ENCODE peak calls at places on chromosomes 3 and 15, in five cellular contexts. G is NT2/D1, Z is HEK293T, H is H1, T is HepG2. W is an unnamed sample.

GRCh38 chr3:18122264-18122663 is 302.9 kb downstream of the SATB1 start:
- DNase-seq in G (no peak), Z (no peak), H (no peak), T (no peak), W (no peak)

GRCh38 chr15:34709866-34710265 is 44.9 kb downstream of the GJD2 start:
- DNase-seq in G (no peak), Z (no peak), H (no peak), T (no peak), W (no peak)

GRCh38 chr3:150293401-150294001 is 114.6 kb upstream of the TSC22D2 start:
- DNase-seq in G (no peak), Z (no peak), H (no peak), T (no peak), W (no peak)

GRCh38 chr3:124230928-124231456 is 239.1 kb upstream of the ROPN1 start:
- DNase-seq in G (no peak), Z (no peak), H (no peak), T (no peak), W (no peak)

GRCh38 chr3:184129012-184129411 is 6.1 kb upstream of the EIF2B5 start:
- DNase-seq in G (no peak), Z (peak), H (no peak), T (peak), W (no peak)

GRCh38 chr3:117756580-117756979 is 1047.0 kb downstream of the TUSC7 start:
- DNase-seq in G (no peak), Z (no peak), H (no peak), T (no peak), W (no peak)

GRCh38 chr3:173685471-173685870 is 287.9 kb downstream of the NLGN1 start:
- DNase-seq in G (no peak), Z (no peak), H (no peak), T (no peak), W (no peak)

GRCh38 chr3:88810455-88810854 is 297.0 kb upstream of the EPHA3 start:
- DNase-seq in G (no peak), Z (no peak), H (no peak), T (no peak), W (no peak)

GRCh38 chr3:131494706-131495105 is 8.1 kb downstream of the MRPL3 start:
- DNase-seq in G (no peak), Z (no peak), H (no peak), T (no peak), W (no peak)

GRCh38 chr15:51307325-51307724 is 31.1 kb downstream of the CYP19A1 start:
- DNase-seq in G (no peak), Z (no peak), H (no peak), T (no peak), W (no peak)

GRCh38 chr3:184691397-184692131 is 20.3 kb downstream of the MAGEF1 start:
- DNase-seq in G (no peak), Z (no peak), H (no peak), T (no peak), W (no peak)

GRCh38 chr3:149267565-149267964 is 45.9 kb upstream of the CP start:
- DNase-seq in G (no peak), Z (no peak), H (no peak), T (no peak), W (no peak)

GRCh38 chr3:88321696-88322095 is 171.9 kb downstream of the C3orf38 start:
- DNase-seq in G (no peak), Z (no peak), H (no peak), T (no peak), W (no peak)

GRCh38 chr3:190012784-190013183 is 107.9 kb downstream of the P3H2 start:
- DNase-seq in G (no peak), Z (no peak), H (no peak), T (no peak), W (no peak)

GRCh38 chr3:17466028-17466427 is 276.4 kb downstream of the TBC1D5 start:
- DNase-seq in G (no peak), Z (no peak), H (no peak), T (no peak), W (no peak)

GRCh38 chr3:111278961-111279360 is 207.3 kb downstream of the NECTIN3 start:
- DNase-seq in G (no peak), Z (no peak), H (no peak), T (no peak), W (no peak)

GRCh38 chr15:101324513-101325177 is 29.6 kb upstream of the SNRPA1 start:
- DNase-seq in G (no peak), Z (no peak), H (no peak), T (peak), W (no peak)

GRCh38 chr3:15438988-15439387 is 11.6 kb downstream of the EAF1 start:
- DNase-seq in G (no peak), Z (no peak), H (no peak), T (no peak), W (no peak)

DNA sequence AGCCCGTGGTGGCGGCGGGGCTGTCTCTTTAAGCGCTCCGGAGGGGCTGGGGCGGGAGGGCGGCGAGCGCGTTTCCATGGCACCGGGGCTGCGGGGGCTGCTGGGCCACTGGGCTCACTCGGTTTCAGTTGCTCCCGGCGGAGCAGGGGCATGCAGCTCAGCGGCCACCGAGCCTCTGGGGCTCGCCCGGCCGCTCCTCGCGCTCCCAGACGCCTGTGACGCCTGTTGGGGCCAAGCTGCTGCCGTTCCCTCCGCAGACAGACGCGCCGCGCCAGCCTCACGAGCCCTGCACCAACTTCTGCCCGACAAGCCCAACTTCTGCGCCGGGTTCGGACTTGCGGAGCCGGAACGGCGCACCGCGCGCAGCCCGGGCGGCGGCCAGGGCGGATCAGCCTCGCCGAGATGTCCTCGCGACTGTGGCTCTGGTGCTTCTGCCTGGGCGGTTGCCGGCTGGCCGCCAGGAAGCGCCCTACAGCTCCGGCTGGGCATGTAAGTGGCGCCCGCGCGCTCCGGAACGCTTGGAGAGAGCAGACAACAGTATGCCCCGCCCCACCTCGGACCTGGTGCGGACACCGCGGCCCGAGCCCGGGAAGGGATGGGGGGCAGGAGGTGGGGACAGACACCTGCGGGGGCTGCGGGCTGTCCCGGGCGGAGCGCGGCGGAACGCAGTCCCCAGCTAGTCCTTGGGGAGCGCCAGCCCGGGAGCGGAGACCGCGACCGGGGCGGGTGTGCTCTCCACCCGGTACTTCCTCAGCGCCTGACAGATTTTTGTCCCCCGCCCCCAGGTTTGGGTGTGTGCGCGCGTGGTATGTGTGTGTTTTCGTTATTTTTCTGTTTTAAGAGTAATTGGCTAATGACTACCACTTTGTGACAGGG is 154.1 kb upstream of the GOLIM4 start:
- DNase-seq in G (peak), Z (peak), H (peak), T (peak), W (no peak)
- TF ChIP-seq SUZ12 in G (no peak), Z (no peak), H (peak), T (no peak), W (no peak)

DNA sequence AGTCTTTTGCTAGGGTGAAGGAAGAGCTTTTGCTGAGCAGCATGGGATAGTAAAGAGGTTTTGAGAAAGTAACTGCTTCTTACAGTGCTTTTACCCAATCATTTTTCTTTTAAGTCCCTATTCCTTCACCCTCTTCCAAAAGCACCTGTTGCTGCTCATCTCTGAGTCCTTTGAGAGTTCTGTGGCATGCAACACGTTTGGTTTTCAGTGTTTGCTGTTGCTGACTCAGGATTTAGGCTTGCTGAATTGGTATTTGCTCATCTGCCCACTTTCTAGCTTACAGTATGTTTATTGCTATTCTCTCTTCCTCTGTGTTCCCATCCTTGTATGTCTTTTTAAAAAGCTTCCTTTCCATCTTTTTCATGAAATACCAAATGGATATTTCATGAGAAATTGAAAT is 55.9 kb upstream of the THRB start:
- DNase-seq in G (no peak), Z (no peak), H (no peak), T (no peak), W (no peak)
- TF ChIP-seq SUZ12 in G (no peak), Z (no peak), H (no peak), T (no peak), W (no peak)

DNA sequence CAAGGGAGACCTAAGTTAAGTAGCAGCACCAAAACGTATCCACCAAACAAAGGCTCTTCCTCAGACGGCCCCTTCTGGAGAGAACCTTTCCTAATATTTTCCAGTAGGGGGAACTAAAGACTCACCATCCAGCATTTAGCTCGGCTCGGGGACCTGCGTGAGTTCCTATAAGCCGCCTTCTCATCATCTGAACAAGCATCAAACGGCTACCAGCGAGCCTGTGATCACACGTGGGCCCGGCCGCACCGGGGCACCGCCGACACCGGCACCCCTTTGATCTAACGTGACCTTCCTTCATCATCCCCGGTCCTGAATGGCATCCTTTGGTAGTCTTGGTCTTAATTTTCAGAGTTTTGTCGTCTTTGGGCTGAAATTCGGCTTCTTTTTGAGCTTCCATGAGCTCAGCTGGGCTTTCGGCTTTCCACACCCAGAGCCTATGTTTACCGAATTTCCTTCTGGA is 1.4 kb upstream of the ROBO2 start:
- DNase-seq in G (peak), Z (peak), H (peak), T (peak), W (no peak)
- TF ChIP-seq SUZ12 in G (no peak), Z (no peak), H (no peak), T (no peak), W (no peak)

DNA sequence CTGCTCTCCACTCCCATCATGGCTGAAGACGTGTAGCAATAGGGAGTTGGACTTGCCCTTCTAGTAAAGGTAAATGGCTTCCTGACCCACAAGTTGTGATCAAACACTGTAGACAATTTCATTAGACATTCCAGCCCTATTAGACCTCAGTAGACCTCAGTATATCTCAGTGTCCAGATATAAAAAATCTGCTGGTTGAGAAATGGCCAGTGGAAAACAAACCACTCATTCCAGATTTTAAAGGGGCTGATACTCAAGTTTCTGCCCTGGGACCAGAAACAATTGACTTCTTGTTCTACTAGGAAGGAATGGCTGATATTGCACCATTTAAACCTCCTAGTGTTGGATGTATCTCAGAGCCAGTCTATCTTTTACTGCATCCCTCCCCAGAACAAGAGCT is 613.2 kb downstream of the PDCD6IP start:
- DNase-seq in G (no peak), Z (no peak), H (no peak), T (no peak), W (no peak)
- TF ChIP-seq SUZ12 in G (no peak), Z (no peak), H (no peak), T (no peak), W (no peak)

GRCh38 chr15:59367022-59367451 is 5.6 kb downstream of the MYO1E start:
- DNase-seq in G (no peak), Z (no peak), H (no peak), T (no peak), W (no peak)

GRCh38 chr15:59372352-59373211 is at the start of gene MYO1E:
- DNase-seq in G (peak), Z (peak), H (peak), T (peak), W (peak)

GRCh38 chr15:59369597-59369996 is 3.1 kb downstream of the MYO1E start:
- DNase-seq in G (no peak), Z (no peak), H (no peak), T (no peak), W (peak)

GRCh38 chr15:59373215-59373614 is 544 bp upstream of the MYO1E start:
- DNase-seq in G (no peak), Z (no peak), H (no peak), T (no peak), W (no peak)

GRCh38 chr15:59371458-59372351 is 966 bp downstream of the MYO1E start:
- DNase-seq in G (no peak), Z (peak), H (no peak), T (no peak), W (no peak)
- TF ChIP-seq SUZ12 in G (no peak), Z (no peak), H (no peak), T (no peak), W (no peak)

DNA sequence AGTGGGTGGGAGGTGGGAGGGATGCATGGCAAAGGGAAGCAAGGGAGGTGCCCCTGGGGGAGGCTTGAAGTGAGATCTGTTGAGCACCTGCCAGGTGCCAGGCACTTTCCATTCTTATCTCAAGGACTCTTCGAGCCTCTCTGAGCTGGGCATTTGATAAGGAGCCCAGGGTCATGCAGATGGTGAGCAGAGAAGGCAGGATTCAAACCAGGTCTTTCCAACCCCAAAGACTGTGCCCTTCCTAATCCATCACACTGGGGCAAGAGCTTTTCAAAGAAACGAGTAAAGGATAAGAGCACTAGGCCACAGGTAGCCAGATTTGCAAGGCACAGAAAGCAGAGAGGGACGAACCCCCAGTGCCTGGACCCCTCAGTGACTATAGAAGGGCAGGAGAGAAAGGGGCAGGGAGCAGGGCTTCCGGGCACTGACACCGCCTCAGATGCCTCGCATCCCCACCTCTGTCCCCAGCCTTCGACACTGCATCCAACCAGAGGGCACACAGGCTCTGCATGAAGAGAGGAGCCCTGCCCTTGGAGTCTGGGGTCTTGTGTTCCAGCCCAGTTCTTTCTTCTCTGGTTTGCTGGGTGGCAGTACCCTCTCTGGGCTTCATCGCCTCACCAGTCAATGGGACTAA is 21.0 kb downstream of the IGDCC4 start:
- DNase-seq in G (no peak), Z (no peak), H (no peak), T (no peak), W (no peak)
- TF ChIP-seq SUZ12 in G (no peak), Z (no peak), H (no peak), T (no peak), W (no peak)

DNA sequence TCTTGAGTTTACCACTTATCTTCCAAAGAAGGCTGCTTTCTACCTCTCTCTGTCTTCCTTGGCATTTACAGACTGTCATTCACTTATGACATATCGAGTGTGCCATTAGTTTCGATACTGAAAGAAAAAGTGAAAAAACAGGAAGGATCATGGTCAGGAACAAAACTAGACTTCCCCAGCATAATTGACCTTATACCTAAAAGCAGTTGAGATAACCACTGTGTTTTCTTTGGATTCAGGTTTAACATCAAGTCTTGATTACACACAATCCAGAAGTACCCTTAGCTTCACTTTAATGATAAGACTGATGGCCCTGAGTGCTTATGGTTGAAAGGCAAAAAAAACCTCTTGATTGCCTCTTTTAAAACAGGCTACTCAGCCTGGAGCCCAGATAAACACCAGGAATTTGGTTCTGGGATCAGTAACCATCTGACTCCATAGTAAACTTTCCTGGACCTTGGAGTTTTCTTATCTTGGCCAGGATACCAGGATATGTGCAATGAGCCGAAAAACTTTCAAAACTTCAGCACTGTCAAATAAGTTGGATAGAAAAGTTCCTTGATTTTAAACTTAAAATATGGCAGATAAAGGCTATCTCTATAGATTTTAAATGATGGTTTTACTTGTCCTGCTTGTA is 5.0 kb upstream of the UACA start:
- DNase-seq in G (no peak), Z (no peak), H (no peak), T (no peak), W (peak)
- TF ChIP-seq SUZ12 in G (no peak), Z (no peak), H (no peak), T (no peak), W (no peak)

GRCh38 chr3:72116226-72116625 is 331.3 kb upstream of the PROK2 start:
- DNase-seq in G (no peak), Z (no peak), H (no peak), T (no peak), W (no peak)
- TF ChIP-seq SUZ12 in G (no peak), Z (no peak), H (no peak), T (no peak), W (no peak)

DNA sequence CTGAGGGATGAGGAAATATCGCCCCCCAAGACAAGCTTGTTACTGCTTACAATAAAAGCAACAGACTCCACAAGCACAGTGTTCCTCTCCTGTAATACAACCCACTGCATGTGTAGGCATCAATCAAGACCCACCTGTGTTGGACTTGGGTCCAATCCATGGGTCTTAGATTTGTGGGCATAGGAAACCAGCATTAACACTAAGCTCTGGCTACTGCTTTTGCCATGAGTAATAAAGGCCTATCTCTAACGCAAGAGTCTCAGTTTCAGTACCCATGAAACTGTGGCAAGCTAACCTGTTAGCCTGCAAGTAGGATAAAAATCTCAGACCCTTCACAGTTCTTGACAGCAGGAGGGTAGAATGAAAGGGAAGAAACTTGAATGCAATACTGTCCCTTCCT is 5.2 kb upstream of the EIF1B start:
- DNase-seq in G (no peak), Z (no peak), H (no peak), T (no peak), W (no peak)
- TF ChIP-seq SUZ12 in G (no peak), Z (no peak), H (no peak), T (no peak), W (no peak)

GRCh38 chr3:125435231-125435630 is 60.1 kb upstream of the ZNF148 start:
- DNase-seq in G (no peak), Z (no peak), H (no peak), T (no peak), W (no peak)

GRCh38 chr3:125433611-125434041 is 58.5 kb upstream of the ZNF148 start:
- DNase-seq in G (no peak), Z (no peak), H (no peak), T (no peak), W (no peak)

GRCh38 chr3:125433091-125433534 is 58.0 kb upstream of the ZNF148 start:
- DNase-seq in G (no peak), Z (no peak), H (no peak), T (no peak), W (no peak)

GRCh38 chr3:125436921-125437320 is 61.8 kb upstream of the ZNF148 start:
- DNase-seq in G (no peak), Z (no peak), H (no peak), T (no peak), W (no peak)

DNA sequence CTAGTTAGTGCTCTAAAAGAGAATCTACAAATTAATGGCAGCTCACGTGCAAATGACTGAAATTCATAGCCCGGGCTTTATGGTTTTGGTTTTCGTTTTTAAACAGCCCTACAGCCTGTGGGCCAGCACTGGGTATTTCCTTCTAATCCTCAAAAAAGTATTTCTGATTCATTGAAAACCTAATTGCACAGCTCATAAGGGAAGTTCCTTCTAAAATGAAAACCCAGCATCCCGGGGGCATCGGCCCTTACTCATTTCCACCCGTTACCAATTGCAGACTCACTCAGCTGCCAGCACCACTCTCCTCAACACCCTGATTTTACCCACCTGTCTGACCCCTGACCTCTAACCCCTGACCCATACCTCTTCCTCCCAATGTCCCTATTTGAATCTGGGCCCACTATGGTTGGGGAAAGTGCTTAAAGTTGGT is 59.5 kb upstream of the ZNF148 start:
- DNase-seq in G (no peak), Z (no peak), H (no peak), T (no peak), W (peak)
- TF ChIP-seq SUZ12 in G (no peak), Z (no peak), H (no peak), T (no peak), W (no peak)